ENCODE peak calls at places on chromosomes 11 and 22, in six cellular contexts. J is trophoblast cell, A is H1, X is IMR-90, E is H9, Z is neuronal stem cell. L is an unnamed sample.
A peak's percentile ranks its signal among the peaks of the same experiment; 100 is the strongest.

GRCh38 chr22:42964994-42965699 is 49.8 kb downstream of the PACSIN2 start:
- DNase-seq in A (no peak), Z (no peak), E (peak; percentile 54), X (peak; percentile 45), J (no peak), L (peak; percentile 29)

GRCh38 chr11:66595245-66595904 is 2.4 kb downstream of the CCS start:
- DNase-seq in J (no peak), A (no peak), Z (no peak), E (no peak), X (peak; percentile 76), L (no peak)

GRCh38 chr11:73387594-73388021 is 11.4 kb downstream of the RELT start:
- DNase-seq in E (no peak), X (no peak), Z (no peak), A (no peak), J (no peak), L (peak; percentile 33)

GRCh38 chr11:126280595-126280994 is 2.3 kb upstream of the TIRAP start:
- DNase-seq in A (no peak), X (no peak), J (no peak), Z (no peak), E (no peak), L (no peak)

GRCh38 chr11:61834278-61835004 is 6.3 kb downstream of the FADS2 start:
- DNase-seq in J (peak; percentile 21), A (no peak), E (peak; percentile 90), Z (no peak), X (peak; percentile 47), L (peak; percentile 92)

GRCh38 chr11:95588821-95589220 is 200.8 kb downstream of the FAM76B start:
- DNase-seq in A (no peak), X (no peak), J (no peak), E (no peak), Z (no peak), L (no peak)

GRCh38 chr11:90344546-90344945 is 121.7 kb upstream of the CHORDC1 start:
- DNase-seq in J (peak; percentile 95), A (no peak), E (no peak), Z (no peak), X (no peak), L (no peak)

GRCh38 chr22:48277868-48278581 is 1515.6 kb downstream of the TBC1D22A start:
- DNase-seq in X (no peak), Z (no peak), J (no peak), A (no peak), E (no peak), L (no peak)

GRCh38 chr11:65506770-65507485 is 8.1 kb downstream of the MALAT1 start:
- DNase-seq in J (peak; percentile 84), A (no peak), Z (peak; percentile 62), E (peak; percentile 74), X (peak; percentile 95), L (peak; percentile 95)

GRCh38 chr11:95641506-95641905 is 148.1 kb downstream of the FAM76B start:
- DNase-seq in A (no peak), E (no peak), X (no peak), Z (no peak), J (no peak), L (no peak)

GRCh38 chr22:48692734-48693376 is 1134.8 kb downstream of the BRD1 start:
- DNase-seq in J (no peak), Z (no peak), A (no peak), X (no peak), E (no peak), L (no peak)

GRCh38 chr11:1302041-1302460 is 7.4 kb downstream of the TOLLIP start:
- DNase-seq in E (peak; percentile 22), X (no peak), A (no peak), Z (no peak), J (no peak), L (no peak)

GRCh38 chr22:30043181-30043580 is 37.1 kb upstream of the HORMAD2 start:
- DNase-seq in X (no peak), Z (no peak), J (no peak), E (no peak), A (no peak), L (no peak)

GRCh38 chr22:25049770-25050169 is 97.3 kb downstream of the KIAA1671 start:
- DNase-seq in X (no peak), J (peak; percentile 75), E (no peak), A (no peak), Z (no peak), L (no peak)
- H3K4ac ChIP-seq in X (no peak overlapping the region), J (no peak overlapping the region), E (no peak overlapping the region), A (no peak overlapping the region), Z (no peak overlapping the region), L (no peak overlapping the region)

DNA sequence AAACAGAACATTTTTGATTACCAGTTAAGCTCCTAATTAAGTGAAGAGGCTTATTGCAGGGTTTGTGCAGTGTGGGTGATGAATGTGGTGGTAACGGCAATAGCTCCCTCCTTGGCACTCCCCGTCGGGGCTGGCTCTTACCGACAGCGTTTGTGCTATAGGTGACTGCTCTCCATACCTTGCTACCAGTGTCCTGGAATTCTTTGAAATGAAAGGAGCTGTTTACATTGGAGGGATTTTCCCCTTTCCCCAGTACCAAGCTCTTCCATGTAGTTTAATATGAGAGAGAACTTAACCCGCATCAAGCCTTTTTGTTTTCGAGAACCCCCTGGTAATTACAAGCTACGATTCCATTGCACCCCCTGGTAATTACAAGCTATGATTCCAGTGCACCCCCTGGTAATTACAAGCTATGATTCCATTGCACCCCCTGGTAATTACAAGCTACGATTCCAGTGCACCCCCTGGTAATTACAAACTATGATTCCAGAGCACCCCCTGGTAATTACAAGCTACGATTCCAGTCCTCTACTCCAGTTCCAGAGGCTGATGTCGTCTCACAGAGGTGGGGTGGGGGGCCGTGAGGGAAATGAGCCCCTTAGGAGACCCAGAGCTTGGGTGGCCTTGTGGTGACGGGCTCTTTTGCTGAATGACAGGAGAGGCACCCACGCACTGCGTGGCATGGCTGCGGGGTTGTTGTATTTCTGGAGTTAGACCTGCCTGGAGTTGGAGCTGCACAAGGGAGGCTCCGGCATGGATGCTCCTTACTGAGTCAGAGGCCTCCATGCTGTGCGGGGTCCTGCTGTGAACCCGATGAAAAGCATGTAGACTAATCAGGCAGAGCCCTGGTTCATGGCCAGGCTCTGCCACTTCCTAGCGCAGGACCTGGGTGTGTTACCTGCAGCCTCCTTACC is 205.3 kb downstream of the TBC1D22A start:
- DNase-seq in E (no peak), X (no peak), Z (no peak), J (no peak), A (no peak), L (peak; percentile 30)
- H3K79me1 ChIP-seq in E (no peaks in the 10 kb centered on the region), X (peaks cover 5% of the 10 kb centered on the region), Z (no peaks in the 10 kb centered on the region), J (no peaks in the 10 kb centered on the region), A (peaks cover 2% of the 10 kb centered on the region), L (no peaks in the 10 kb centered on the region)

DNA sequence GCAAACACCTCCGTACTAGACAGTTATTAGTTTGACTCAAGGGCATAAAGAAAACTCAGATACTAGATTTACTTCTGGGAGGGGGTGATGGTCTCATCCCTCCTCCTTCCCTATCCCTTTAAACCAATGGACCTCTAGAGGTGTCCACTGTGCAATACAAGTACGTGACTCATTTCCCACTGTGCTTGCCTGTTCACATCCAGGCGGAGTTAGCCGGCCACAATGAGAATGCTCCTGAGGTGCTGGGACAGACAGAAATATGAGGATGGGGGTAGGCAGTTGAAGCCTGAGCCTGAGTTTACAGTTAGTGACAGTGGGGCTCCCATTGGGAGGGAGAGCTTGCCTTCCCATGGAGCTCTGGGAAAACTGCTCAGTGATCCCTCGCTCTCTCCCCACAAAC is 8.4 kb upstream of the PMM1 start:
- DNase-seq in J (no peak), X (peak; percentile 88), Z (no peak), A (no peak), E (no peak), L (no peak)
- H2AK5ac ChIP-seq in J (no peak overlapping the region), X (peak overlapping the region; percentile 52), Z (no peak overlapping the region), A (no peak overlapping the region), E (no peak overlapping the region), L (no peak overlapping the region)

GRCh38 chr11:123062892-123063395 is 1.0 kb upstream of the HSPA8 start:
- DNase-seq in X (peak; percentile 38), A (no peak), Z (no peak), J (peak; percentile 55), E (no peak), L (peak; percentile 72)
- H3K4ac ChIP-seq in X (peak overlapping the region; percentile 100), A (peak overlapping the region; percentile 79), Z (peak overlapping the region; percentile 99), J (peak overlapping the region; percentile 97), E (peak overlapping the region; percentile 48), L (peak overlapping the region; percentile 94)

L was measured in mesendoderm.